ENCODE peak calls at places on chromosomes 3 and 15, in four cellular contexts. P is activated gamma-delta T cell treated with Interleukin-2 at 50 U/mL for 16 hours, S is mammary epithelial cell, F is C1 segment of cervical spinal cord. E is an unnamed sample.

GRCh38 chr3:65820600-65820999 is 218.1 kb downstream of the MAGI1 start:
- DNase-seq in F (no peak), S (no peak), P (no peak), E (no peak)

GRCh38 chr3:9503283-9503682 is 50.3 kb downstream of the LHFPL4 start:
- DNase-seq in F (no peak), P (peak), S (peak), E (peak)

GRCh38 chr15:33104276-33104675 is 90.2 kb downstream of the FMN1 start:
- DNase-seq in F (no peak), S (peak), P (peak), E (no peak)

GRCh38 chr15:39586387-39587171 is 5.7 kb downstream of the THBS1 start:
- DNase-seq in P (no peak), F (no peak), S (peak), E (peak)

GRCh38 chr3:104206925-104207324 is 1159.8 kb upstream of the ALCAM start:
- DNase-seq in P (no peak), F (no peak), S (no peak), E (no peak)

GRCh38 chr15:32723171-32723948 is 5.6 kb downstream of the GREM1 start:
- DNase-seq in F (no peak), P (no peak), S (no peak), E (no peak)

GRCh38 chr3:18098960-18099587 is 326.1 kb downstream of the SATB1 start:
- DNase-seq in P (no peak), F (no peak), S (peak), E (no peak)

GRCh38 chr15:31267161-31268107 is 59.2 kb upstream of the KLF13 start:
- DNase-seq in S (no peak), F (no peak), P (peak), E (no peak)

GRCh38 chr3:11390411-11391171 is 118.4 kb downstream of the ATG7 start:
- DNase-seq in F (no peak), S (no peak), P (no peak), E (no peak)

GRCh38 chr3:36814071-36814717 is 49.8 kb upstream of the DCLK3 start:
- DNase-seq in S (no peak), P (no peak), F (no peak), E (no peak)

GRCh38 chr3:30686176-30686575 is 79.8 kb downstream of the TGFBR2 start:
- DNase-seq in S (no peak), F (no peak), P (no peak), E (no peak)

GRCh38 chr3:106231086-106231485 is 362.3 kb upstream of the CBLB start:
- DNase-seq in P (no peak), S (no peak), F (no peak), E (no peak)

GRCh38 chr15:39774688-39775267 is 7.9 kb downstream of the FSIP1 start:
- DNase-seq in S (no peak), P (peak), F (no peak), E (no peak)

GRCh38 chr3:139317660-139318430 is 26.0 kb upstream of the MRPS22 start:
- DNase-seq in P (no peak), F (no peak), S (peak), E (no peak)

GRCh38 chr3:178551916-178552321 is 15.7 kb downstream of the KCNMB2 start:
- DNase-seq in P (no peak), F (no peak), S (no peak), E (no peak)

GRCh38 chr3:27561591-27561990 is 77.4 kb upstream of the SLC4A7 start:
- DNase-seq in F (no peak), S (no peak), P (no peak), E (no peak)

GRCh38 chr3:185656321-185656840 is 70.3 kb downstream of the SENP2 start:
- DNase-seq in S (peak), P (no peak), F (no peak), E (peak)

GRCh38 chr3:188061133-188061532 is 92.8 kb upstream of the LPP start:
- DNase-seq in S (peak), P (peak), F (no peak), E (no peak)

GRCh38 chr15:44009056-44009455 is 182.3 kb downstream of the WDR76 start:
- DNase-seq in F (no peak), P (no peak), S (peak), E (no peak)

GRCh38 chr15:29308299-29308698 is 38.7 kb upstream of the NSMCE3 start:
- DNase-seq in P (no peak), S (no peak), F (no peak), E (no peak)

GRCh38 chr3:70249509-70250160 is 62.8 kb downstream of the MDFIC2 start:
- DNase-seq in S (no peak), F (no peak), P (no peak), E (no peak)

GRCh38 chr3:52150860-52151259 is 3.4 kb downstream of the POC1A start:
- DNase-seq in P (no peak), S (no peak), F (no peak), E (no peak)

GRCh38 chr3:178522200-178523052 is 13.8 kb upstream of the KCNMB2 start:
- DNase-seq in F (no peak), S (no peak), P (no peak), E (no peak)

GRCh38 chr15:101401286-101401685 is 88.2 kb downstream of the PCSK6 start:
- DNase-seq in P (no peak), F (no peak), S (no peak), E (no peak)

GRCh38 chr15:69783211-69783610 is 314.5 kb downstream of the TLE3 start:
- DNase-seq in F (no peak), P (no peak), S (no peak), E (no peak)

GRCh38 chr3:98057631-98058030 is 22.5 kb upstream of the GABRR3 start:
- DNase-seq in F (no peak), S (no peak), P (no peak), E (no peak)

GRCh38 chr15:101323793-101324505 is 28.9 kb upstream of the SNRPA1 start:
- DNase-seq in P (no peak), F (no peak), S (no peak), E (no peak)

GRCh38 chr3:28267984-28268849 is 26.8 kb downstream of the CMC1 start:
- DNase-seq in S (peak), P (no peak), F (no peak), E (no peak)

E was measured in tibial nerve.